ENCODE peak calls at places on chromosome 5, in seven cellular contexts. S is stimulated activated CD4-positive, alpha-beta T cell treated with anti-CD3 and anti-CD28 coated beads, Interleukin-2, amount 100 ng/mL, for 48 hours; W is NCI-H2107; H is HEK293T; J is glomerular endothelial cell; G is RPMI7951; P is HTR-8/SVneo. B is an unnamed sample.

GRCh38 chr5:44952376-44952775 is 143.6 kb downstream of the MRPS30 start:
- DNase-seq in S (no peak), W (peak), P (peak), G (peak), H (peak), J (peak), B (no peak)

GRCh38 chr5:14732991-14733390 is 68.5 kb downstream of the OTULIN start:
- DNase-seq in W (no peak), S (no peak), H (no peak), P (no peak), J (no peak), G (no peak), B (no peak)

GRCh38 chr5:134590992-134591659 is 41.5 kb downstream of the SAR1B start:
- DNase-seq in H (no peak), P (no peak), S (peak), J (no peak), W (no peak), G (no peak), B (peak)

GRCh38 chr5:91494447-91495001 is 111.4 kb upstream of the ARRDC3 start:
- DNase-seq in S (no peak), G (no peak), H (no peak), P (no peak), J (no peak), W (no peak), B (no peak)

GRCh38 chr5:55151923-55152842 is 7.8 kb upstream of the GPX8 start:
- DNase-seq in G (peak), W (no peak), S (no peak), J (no peak), P (no peak), H (no peak), B (no peak)

GRCh38 chr5:44935262-44935661 is 126.5 kb downstream of the MRPS30 start:
- DNase-seq in W (no peak), P (no peak), G (peak), S (no peak), H (no peak), J (no peak), B (no peak)

GRCh38 chr5:5306696-5307095 is 115.8 kb upstream of the ICE1 start:
- DNase-seq in W (no peak), G (peak), J (no peak), P (peak), S (no peak), H (no peak), B (no peak)

GRCh38 chr5:1899201-1899600 is 16.5 kb upstream of the IRX4 start:
- DNase-seq in G (no peak), H (no peak), W (no peak), J (no peak), S (no peak), P (no peak), B (no peak)

GRCh38 chr5:171858303-171858702 is 72.7 kb downstream of the SMIM23 start:
- DNase-seq in W (no peak), P (no peak), H (peak), J (no peak), S (no peak), G (peak), B (no peak)

GRCh38 chr5:112681481-112681908 is 56.2 kb upstream of the APC start:
- DNase-seq in W (no peak), S (no peak), J (no peak), G (no peak), H (no peak), P (no peak), B (no peak)

GRCh38 chr5:69368458-69369368 is 607 bp downstream of the AK6 start:
- DNase-seq in J (peak), G (no peak), H (peak), P (peak), W (no peak), S (peak), B (peak)

GRCh38 chr5:88888799-88889164 is 5.8 kb upstream of the MEF2C start:
- DNase-seq in G (no peak), P (no peak), J (no peak), H (no peak), S (no peak), W (no peak), B (no peak)

GRCh38 chr5:139915834-139916233 is 120.2 kb downstream of the PSD2 start:
- DNase-seq in S (no peak), G (no peak), H (no peak), J (no peak), W (no peak), P (no peak), B (no peak)